ENCODE peak calls at places on chromosomes 6 and 20, in six cellular contexts. I is B cell; L is ELR; O is NCI-H1694; U is GF-D8; D is effector CD8-positive, alpha-beta T cell. Z is an unnamed sample.

GRCh38 chr20:48156521-48156920 is 371.2 kb upstream of the SULF2 start:
- DNase-seq in I (no peak), L (no peak), O (no peak), U (no peak), D (no peak), Z (no peak)

GRCh38 chr6:64505312-64505711 is 869.7 kb downstream of the PHF3 start:
- DNase-seq in I (no peak), L (no peak), O (no peak), U (no peak), D (no peak), Z (no peak)

GRCh38 chr6:89242574-89243330 is 25.6 kb upstream of the GABRR1 start:
- DNase-seq in I (peak), L (peak), O (peak), U (peak), D (no peak), Z (no peak)

GRCh38 chr6:43242908-43243648 is at the start of gene TTBK1:
- DNase-seq in I (peak), L (no peak), O (peak), U (no peak), D (peak), Z (no peak)

GRCh38 chr6:32116674-32117073 is 7.5 kb upstream of the TNXB start:
- DNase-seq in I (no peak), L (peak), O (peak), U (no peak), D (no peak), Z (no peak)

GRCh38 chr20:50083034-50083433 is 29.9 kb downstream of the UBE2V1 start:
- DNase-seq in I (no peak), L (no peak), O (no peak), U (no peak), D (no peak), Z (peak)

GRCh38 chr6:122081921-122082320 is 317.5 kb upstream of the HSF2 start:
- DNase-seq in I (no peak), L (no peak), O (no peak), U (no peak), D (no peak), Z (no peak)

GRCh38 chr6:17897681-17898080 is 89.8 kb downstream of the KIF13A start:
- DNase-seq in I (no peak), L (no peak), O (no peak), U (no peak), D (no peak), Z (no peak)

GRCh38 chr6:20853828-20854227 is 319.6 kb downstream of the CDKAL1 start:
- DNase-seq in I (no peak), L (no peak), O (no peak), U (no peak), D (no peak), Z (no peak)

GRCh38 chr6:148037496-148037895 is 305.1 kb upstream of the SASH1 start:
- DNase-seq in I (no peak), L (peak), O (no peak), U (no peak), D (no peak), Z (no peak)

GRCh38 chr6:90610671-90611542 is 24.0 kb upstream of the MAP3K7 start:
- DNase-seq in I (peak), L (peak), O (no peak), U (no peak), D (no peak), Z (no peak)

GRCh38 chr20:64069614-64070243 is 6.7 kb downstream of the TCEA2 start:
- DNase-seq in I (no peak), L (peak), O (no peak), U (no peak), D (no peak), Z (no peak)

GRCh38 chr6:151494235-151494950 is 576 bp downstream of the CCDC170 start:
- DNase-seq in I (peak), L (peak), O (no peak), U (no peak), D (no peak), Z (peak)

GRCh38 chr6:45843848-45844521 is 171.7 kb downstream of the CLIC5 start:
- DNase-seq in I (no peak), L (no peak), O (no peak), U (peak), D (no peak), Z (no peak)

GRCh38 chr6:44926556-44926955 is 401.6 kb upstream of the RUNX2 start:
- DNase-seq in I (no peak), L (peak), O (no peak), U (no peak), D (no peak), Z (no peak)

GRCh38 chr20:23419995-23420901 is 1.0 kb downstream of the NAPB start:
- DNase-seq in I (peak), L (peak), O (no peak), U (peak), D (peak), Z (peak)

GRCh38 chr6:101980924-101981323 is 587.4 kb downstream of the GRIK2 start:
- DNase-seq in I (no peak), L (no peak), O (no peak), U (no peak), D (no peak), Z (no peak)

GRCh38 chr6:150492507-150492906 is 107.2 kb upstream of the PLEKHG1 start:
- DNase-seq in I (no peak), L (no peak), O (no peak), U (no peak), D (no peak), Z (no peak)

GRCh38 chr6:63805808-63806572 is 170.4 kb downstream of the PHF3 start:
- DNase-seq in I (no peak), L (peak), O (no peak), U (peak), D (no peak), Z (no peak)

GRCh38 chr6:112289039-112289566 is 34.7 kb upstream of the LAMA4 start:
- DNase-seq in I (no peak), L (no peak), O (no peak), U (no peak), D (no peak), Z (peak)

GRCh38 chr6:85449818-85450577 is at the start of gene NT5E:
- DNase-seq in I (peak), L (peak), O (no peak), U (no peak), D (peak), Z (peak)

GRCh38 chr6:132728616-132729015 is 14.8 kb upstream of the VNN1 start:
- DNase-seq in I (no peak), L (no peak), O (no peak), U (no peak), D (no peak), Z (no peak)

GRCh38 chr6:129748901-129749748 is 39.1 kb upstream of the ARHGAP18 start:
- DNase-seq in I (no peak), L (peak), O (no peak), U (no peak), D (no peak), Z (no peak)

GRCh38 chr6:158143700-158144099 is 24.4 kb downstream of the SERAC1 start:
- DNase-seq in I (no peak), L (peak), O (no peak), U (no peak), D (no peak), Z (no peak)

GRCh38 chr6:169212436-169212835 is 41.2 kb downstream of the THBS2 start:
- DNase-seq in I (peak), L (peak), O (no peak), U (no peak), D (no peak), Z (no peak)

GRCh38 chr6:115890238-115890637 is 170.5 kb downstream of the FRK start:
- DNase-seq in I (no peak), L (no peak), O (no peak), U (no peak), D (no peak), Z (no peak)

GRCh38 chr6:56076033-56076432 is 171.3 kb downstream of the COL21A1 start:
- DNase-seq in I (no peak), L (no peak), O (no peak), U (no peak), D (no peak), Z (no peak)

GRCh38 chr20:12293900-12294299 is 376.2 kb downstream of the BTBD3 start:
- DNase-seq in I (no peak), L (no peak), O (no peak), U (no peak), D (no peak), Z (no peak)

GRCh38 chr6:132209351-132209750 is 191.9 kb downstream of the MOXD1 start:
- DNase-seq in I (no peak), L (peak), O (no peak), U (no peak), D (no peak), Z (no peak)

GRCh38 chr6:152416652-152417051 is 220.5 kb downstream of the SYNE1 start:
- DNase-seq in I (no peak), L (no peak), O (no peak), U (no peak), D (no peak), Z (no peak)

Z was measured in posterior vena cava.